ENCODE peak calls at places on chromosomes 16 and 17, in ten cellular contexts. T is T-helper 1 cell; G is NCI-H1930; A is GM13977; I is NCI-H1092; W is stimulated activated CD8-positive, alpha-beta memory T cell treated with anti-CD3 and anti-CD28 coated beads, Interleukin-15, amount 100 ng/mL, for 24 hours; Q is uterus; Y is RCC 7860; Z is nephron progenitor cell; C is choroid plexus epithelial cell. L is an unnamed sample.

GRCh38 chr16:87930456-87930855 is 5.9 kb downstream of the CA5A start:
- DNase-seq in T (no peak), G (no peak), A (no peak), I (peak), W (no peak), Q (no peak), Y (no peak), Z (no peak), C (peak), L (no peak)

GRCh38 chr17:80474231-80474932 is 2.0 kb downstream of the NPTX1 start:
- DNase-seq in T (no peak), G (no peak), A (peak), I (no peak), W (no peak), Q (no peak), Y (peak), Z (peak), C (peak), L (no peak)

GRCh38 chr17:43402078-43402477 is 3.3 kb downstream of the ARL4D start:
- DNase-seq in T (no peak), G (no peak), A (no peak), I (no peak), W (no peak), Q (no peak), Y (peak), Z (peak), C (no peak), L (no peak)

GRCh38 chr17:58536541-58536940 is 22.1 kb upstream of the MTMR4 start:
- DNase-seq in T (no peak), G (no peak), A (no peak), I (no peak), W (no peak), Q (no peak), Y (no peak), Z (no peak), C (no peak), L (no peak)

GRCh38 chr16:17949713-17950112 is 386.8 kb downstream of the NPIPA8 start:
- DNase-seq in T (no peak), G (no peak), A (no peak), I (no peak), W (no peak), Q (no peak), Y (no peak), Z (no peak), C (no peak), L (no peak)

GRCh38 chr17:17572010-17572785 is 19.3 kb downstream of the PEMT start:
- DNase-seq in T (no peak), G (no peak), A (no peak), I (no peak), W (no peak), Q (no peak), Y (no peak), Z (no peak), C (no peak), L (no peak)

GRCh38 chr17:79789943-79790804 is 6.7 kb downstream of the CBX8 start:
- DNase-seq in T (no peak), G (no peak), A (peak), I (no peak), W (no peak), Q (no peak), Y (no peak), Z (peak), C (peak), L (no peak)

GRCh38 chr17:75624021-75624420 is 9.2 kb upstream of the SMIM5 start:
- DNase-seq in T (no peak), G (no peak), A (no peak), I (no peak), W (no peak), Q (no peak), Y (no peak), Z (no peak), C (no peak), L (no peak)

GRCh38 chr17:64212122-64212521 is 50.9 kb downstream of the TEX2 start:
- DNase-seq in T (no peak), G (no peak), A (no peak), I (no peak), W (no peak), Q (no peak), Y (no peak), Z (no peak), C (peak), L (no peak)

GRCh38 chr16:89315791-89316581 is 98.5 kb downstream of the ZNF778 start:
- DNase-seq in T (peak), G (no peak), A (peak), I (no peak), W (no peak), Q (peak), Y (peak), Z (no peak), C (peak), L (no peak)

GRCh38 chr17:55004484-55004883 is 35.9 kb downstream of the STXBP4 start:
- DNase-seq in T (no peak), G (no peak), A (no peak), I (no peak), W (no peak), Q (no peak), Y (no peak), Z (no peak), C (no peak), L (no peak)

GRCh38 chr17:4365628-4366311 is 705 bp downstream of the UBE2G1 start:
- DNase-seq in T (peak), G (no peak), A (peak), I (no peak), W (peak), Q (peak), Y (no peak), Z (peak), C (no peak), L (no peak)

GRCh38 chr17:1090454-1091189 is 89.2 kb downstream of the ABR start:
- DNase-seq in T (no peak), G (no peak), A (no peak), I (no peak), W (no peak), Q (no peak), Y (peak), Z (no peak), C (no peak), L (no peak)

GRCh38 chr17:19935169-19935568 is 42.5 kb downstream of the AKAP10 start:
- DNase-seq in T (no peak), G (no peak), A (no peak), I (no peak), W (no peak), Q (no peak), Y (no peak), Z (no peak), C (peak), L (no peak)

GRCh38 chr17:36740157-36740556 is 138.8 kb downstream of the MRM1 start:
- DNase-seq in T (no peak), G (no peak), A (no peak), I (no peak), W (no peak), Q (no peak), Y (no peak), Z (no peak), C (no peak), L (no peak)

GRCh38 chr17:28737770-28738679 is 5.8 kb upstream of the TRAF4 start:
- DNase-seq in T (no peak), G (no peak), A (peak), I (no peak), W (no peak), Q (no peak), Y (no peak), Z (no peak), C (no peak), L (no peak)

GRCh38 chr16:89973654-89974335 is 25.2 kb downstream of the DEF8 start:
- DNase-seq in T (no peak), G (no peak), A (no peak), I (no peak), W (no peak), Q (no peak), Y (peak), Z (no peak), C (no peak), L (no peak)